ENCODE peak calls at places on chromosome 3, in four cellular contexts. Z is WTC11; K is T-helper 1 cell; M is activated CD4-positive, alpha-beta T cell treated with anti-CD3 and anti-CD28 coated beads, Interleukin-2, amount 50 U/mL, for 24 hours. F is an unnamed sample.

GRCh38 chr3:109089265-109089664 is 28.7 kb downstream of the MORC1 start:
- DNase-seq in M (no peak), K (no peak), Z (no peak), F (no peak)

GRCh38 chr3:58526124-58526957 is 10.6 kb downstream of the ACOX2 start:
- DNase-seq in K (no peak), M (no peak), Z (no peak), F (no peak)

GRCh38 chr3:103510760-103511159 is 1075.9 kb downstream of the ZPLD1 start:
- DNase-seq in Z (no peak), K (no peak), M (no peak), F (no peak)

GRCh38 chr3:169846458-169847193 is 23.1 kb downstream of the LRRC31 start:
- DNase-seq in M (no peak), Z (no peak), K (no peak), F (no peak)

GRCh38 chr3:4852780-4853748 is 126.2 kb upstream of the BHLHE40 start:
- DNase-seq in Z (no peak), K (no peak), M (no peak), F (no peak)

GRCh38 chr3:149879872-149880271 is 66.9 kb downstream of the RNF13 start:
- DNase-seq in K (peak), Z (peak), M (no peak), F (peak)

GRCh38 chr3:7721869-7722268 is 779.8 kb upstream of the LMCD1 start:
- DNase-seq in M (no peak), K (no peak), Z (no peak), F (no peak)

GRCh38 chr3:179608931-179609720 is 4.5 kb downstream of the NDUFB5 start:
- DNase-seq in K (peak), M (peak), Z (no peak), F (peak)

F was measured in activated naive CD4-positive, alpha-beta T cell treated with anti-CD3 and anti-CD28 coated beads, Interleukin-2, amount 50 U/mL, for 72 hours.